ENCODE peak calls at places on chromosomes 6 and 20, in four cellular contexts. U, T, C and J are unnamed samples.

GRCh38 chr20:17281478-17281877 is 54.6 kb downstream of the PCSK2 start:
- DNase-seq in U (peak; percentile 49), T (no peak), C (no peak), J (peak; percentile 74)

GRCh38 chr6:71460933-71461332 is 172.3 kb downstream of the OGFRL1 start:
- DNase-seq in U (no peak), T (no peak), C (no peak), J (no peak)

GRCh38 chr6:87945966-87946365 is 101.7 kb upstream of the SPACA1 start:
- DNase-seq in U (no peak), T (no peak), C (no peak), J (no peak)

GRCh38 chr6:111377558-111378120 is 105.4 kb downstream of the REV3L start:
- DNase-seq in U (no peak), T (no peak), C (no peak), J (no peak)

GRCh38 chr6:161141173-161141572 is 132.7 kb downstream of the AGPAT4 start:
- DNase-seq in U (no peak), T (no peak), C (no peak), J (no peak)

GRCh38 chr6:45388328-45388727 is 10.6 kb upstream of the SUPT3H start:
- DNase-seq in U (no peak), T (no peak), C (no peak), J (no peak)

GRCh38 chr20:18683839-18684238 is 96.0 kb downstream of the DTD1 start:
- DNase-seq in U (no peak), T (no peak), C (no peak), J (no peak)

GRCh38 chr6:150598401-150598800 is 1.3 kb upstream of the PLEKHG1 start:
- DNase-seq in U (no peak), T (no peak), C (no peak), J (no peak)

GRCh38 chr6:53179961-53180651 is 31.5 kb upstream of the GCM1 start:
- DNase-seq in U (peak; percentile 59), T (peak; percentile 55), C (peak; percentile 22), J (no peak)

GRCh38 chr6:35469711-35470662 is 1.8 kb downstream of the RPL10A start:
- DNase-seq in U (peak; percentile 49), T (peak; percentile 17), C (peak; percentile 63), J (no peak)

GRCh38 chr20:37611852-37612251 is 82.0 kb upstream of the CTNNBL1 start:
- DNase-seq in U (no peak), T (no peak), C (no peak), J (no peak)

GRCh38 chr6:114364295-114364694 is 21.5 kb upstream of the HS3ST5 start:
- DNase-seq in U (no peak), T (no peak), C (no peak), J (peak; percentile 25)

GRCh38 chr6:89413006-89413400 is 930 bp upstream of the RRAGD start:
- DNase-seq in U (peak; percentile 33), T (no peak), C (no peak), J (no peak)

GRCh38 chr6:145532361-145532760 is 203.0 kb downstream of the EPM2A start:
- DNase-seq in U (no peak), T (no peak), C (no peak), J (no peak)

GRCh38 chr20:57231951-57232428 is 34.5 kb downstream of the BMP7 start:
- DNase-seq in U (no peak), T (no peak), C (no peak), J (peak; percentile 18)

GRCh38 chr20:42373049-42373448 is 754.9 kb upstream of the CHD6 start:
- DNase-seq in U (no peak), T (no peak), C (no peak), J (no peak)

GRCh38 chr6:50851269-50851847 is 32.7 kb downstream of the TFAP2B start:
- DNase-seq in U (no peak), T (no peak), C (no peak), J (peak; percentile 48)

GRCh38 chr20:63734111-63734945 is 2.1 kb upstream of the LIME1 start:
- DNase-seq in U (no peak), T (no peak), C (no peak), J (no peak)

GRCh38 chr6:26457407-26457795 is 354 bp upstream of the BTN2A1 start:
- DNase-seq in U (peak; percentile 24), T (no peak), C (peak; percentile 44), J (no peak)

GRCh38 chr6:80541186-80541585 is 434.7 kb downstream of the BCKDHB start:
- DNase-seq in U (no peak), T (no peak), C (no peak), J (no peak)

GRCh38 chr20:37757550-37757949 is 63.7 kb downstream of the CTNNBL1 start:
- DNase-seq in U (no peak), T (no peak), C (no peak), J (no peak)

GRCh38 chr6:142074516-142074915 is 58.2 kb upstream of the GJE1 start:
- DNase-seq in U (no peak), T (no peak), C (no peak), J (no peak)

GRCh38 chr6:169263836-169264608 is 10.4 kb upstream of the THBS2 start:
- DNase-seq in U (peak; percentile 23), T (no peak), C (no peak), J (no peak)

GRCh38 chr6:28399370-28400121 is at the start of gene ZSCAN12:
- DNase-seq in U (peak; percentile 82), T (peak; percentile 83), C (peak; percentile 76), J (peak; percentile 90)

GRCh38 chr20:31476648-31477220 is 1.6 kb downstream of the REM1 start:
- DNase-seq in U (no peak), T (no peak), C (no peak), J (no peak)

GRCh38 chr6:28618889-28619555 is 93.3 kb downstream of the GPX5 start:
- DNase-seq in U (no peak), T (no peak), C (no peak), J (peak; percentile 77)

GRCh38 chr6:136429681-136430080 is 120.5 kb downstream of the MAP7 start:
- DNase-seq in U (no peak), T (no peak), C (no peak), J (no peak)

GRCh38 chr6:131061041-131061770 is 1.8 kb downstream of the EPB41L2 start:
- DNase-seq in U (no peak), T (no peak), C (no peak), J (peak; percentile 44)

DNA sequence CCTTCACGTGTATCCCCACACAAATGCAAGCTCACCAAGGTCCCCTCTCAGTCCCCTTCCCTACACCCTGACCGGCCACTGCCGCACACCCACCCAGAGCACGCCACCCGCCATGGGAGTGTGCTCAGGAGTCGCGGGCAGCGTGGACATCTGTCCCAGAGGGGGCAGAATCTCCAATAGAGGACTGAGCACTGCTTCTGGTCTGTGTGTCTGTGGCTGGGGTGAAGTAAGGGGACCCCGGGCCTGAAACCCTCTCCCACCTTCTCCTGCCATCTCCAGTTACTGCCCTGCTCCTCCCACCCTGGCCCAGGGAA is 8.3 kb downstream of the MYL9 start:
- DNase-seq in U (no peak), T (no peak), C (no peak), J (no peak)
- H3K27ac ChIP-seq in U (no peak overlapping the region), T (no peak overlapping the region), C (peak overlapping the region; percentile 22), J (no peak overlapping the region)

GRCh38 chr6:147395158-147395557 is 113.3 kb upstream of the SAMD5 start:
- DNase-seq in U (no peak), T (no peak), C (no peak), J (no peak)

GRCh38 chr6:147400968-147401367 is 107.5 kb upstream of the SAMD5 start:
- DNase-seq in U (no peak), T (no peak), C (no peak), J (no peak)

GRCh38 chr6:147401779-147402178 is 106.7 kb upstream of the SAMD5 start:
- DNase-seq in U (no peak), T (no peak), C (no peak), J (no peak)

GRCh38 chr6:147392917-147393625 is 115.4 kb upstream of the SAMD5 start:
- DNase-seq in U (no peak), T (no peak), C (no peak), J (no peak)

GRCh38 chr6:147397306-147397705 is 111.2 kb upstream of the SAMD5 start:
- DNase-seq in U (no peak), T (no peak), C (no peak), J (no peak)
- H3K27ac ChIP-seq in U (no peak overlapping the region), T (no peak overlapping the region), C (no peak overlapping the region), J (no peak overlapping the region)

GRCh38 chr6:41171908-41172307 is 9.0 kb upstream of the TREM2 start:
- DNase-seq in U (no peak), T (no peak), C (no peak), J (no peak)

GRCh38 chr6:41177287-41177686 is 14.4 kb upstream of the TREM2 start:
- DNase-seq in U (no peak), T (no peak), C (no peak), J (no peak)

GRCh38 chr6:41175084-41175483 is 12.2 kb upstream of the TREM2 start:
- DNase-seq in U (no peak), T (no peak), C (no peak), J (no peak)

GRCh38 chr6:41176189-41176588 is 13.3 kb upstream of the TREM2 start:
- DNase-seq in U (no peak), T (no peak), C (no peak), J (no peak)

GRCh38 chr6:41174610-41175009 is 11.7 kb upstream of the TREM2 start:
- DNase-seq in U (no peak), T (no peak), C (no peak), J (no peak)
- H3K27ac ChIP-seq in U (no peak overlapping the region), T (no peak overlapping the region), C (no peak overlapping the region), J (no peak overlapping the region)

DNA sequence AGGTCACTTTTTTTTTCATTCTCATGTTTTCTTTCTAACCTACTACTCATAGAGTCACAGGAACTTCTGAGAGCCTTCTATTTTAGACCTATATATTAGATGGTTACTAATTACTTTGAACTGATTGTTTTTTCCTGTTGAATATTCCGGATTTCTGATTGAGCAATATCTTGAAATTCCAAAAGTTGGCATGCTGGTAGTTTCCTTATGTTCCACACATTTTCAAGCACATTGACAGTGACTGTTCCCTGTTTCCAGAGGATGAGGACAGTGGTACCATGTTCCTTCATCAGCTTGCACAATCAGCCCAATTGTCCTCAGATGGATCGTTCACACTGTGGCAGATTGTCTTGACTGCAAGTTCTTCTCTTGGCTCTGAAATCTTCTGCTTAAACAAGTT is 251.6 kb upstream of the PRDM1 start:
- DNase-seq in U (no peak), T (no peak), C (no peak), J (no peak)
- H3K27ac ChIP-seq in U (no peak overlapping the region), T (no peak overlapping the region), C (no peak overlapping the region), J (no peak overlapping the region)

DNA sequence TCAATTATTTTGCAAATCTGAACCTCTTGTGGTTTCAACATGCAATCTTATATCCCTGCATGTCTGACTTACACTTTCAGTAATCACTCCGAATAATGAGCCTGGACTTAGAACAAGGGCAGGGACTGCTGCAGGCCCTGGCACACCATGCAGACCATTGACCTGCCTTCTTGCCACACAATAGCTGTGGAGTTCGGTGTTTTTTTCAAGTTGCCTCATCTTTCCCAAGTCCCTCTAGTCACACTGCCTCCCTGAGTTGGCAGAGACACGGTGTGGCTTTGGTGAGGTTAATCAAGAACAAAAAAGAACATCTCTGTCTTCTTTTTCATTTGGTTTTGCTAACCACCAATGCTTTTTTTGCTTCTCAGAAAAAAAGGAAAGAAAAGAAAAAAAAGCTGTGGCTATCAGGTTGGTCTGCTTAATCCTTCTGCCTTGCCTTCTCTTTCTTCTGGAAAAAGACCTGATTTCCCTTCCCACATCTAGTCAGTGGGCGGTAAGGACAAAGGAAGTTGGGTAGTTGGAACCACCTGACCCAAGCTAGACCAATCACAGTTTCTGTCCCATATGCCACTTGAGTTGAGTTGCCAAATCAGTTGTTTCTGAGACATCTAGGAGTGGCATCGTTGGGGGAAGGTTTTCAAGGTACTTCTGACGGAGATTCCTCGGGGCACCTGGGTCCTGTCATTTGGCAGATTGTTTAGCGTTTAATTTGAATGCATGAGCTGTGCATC is 55.9 kb upstream of the TASP1 start:
- DNase-seq in U (no peak), T (no peak), C (no peak), J (no peak)
- H3K27ac ChIP-seq in U (no peak overlapping the region), T (no peak overlapping the region), C (no peak overlapping the region), J (no peak overlapping the region)

GRCh38 chr6:837380-837779 is 144.4 kb upstream of the EXOC2 start:
- DNase-seq in U (no peak), T (no peak), C (no peak), J (no peak)
- H3K27ac ChIP-seq in U (no peak overlapping the region), T (no peak overlapping the region), C (no peak overlapping the region), J (no peak overlapping the region)